ENCODE peak calls at places on chromosomes 11 and 22, in five cellular contexts. Y is DMS79 treated with DMSO at 0.1 percent for 48 hours, U is cardiac fibroblast, W is H4, A is astrocyte of the spinal cord. H is an unnamed sample.

GRCh38 chr11:93849751-93850584 is 450 bp downstream of the VSTM5 start:
- DNase-seq in U (peak), W (no peak), Y (peak), A (peak), H (no peak)

GRCh38 chr22:44085743-44086741 is 61.9 kb downstream of the PARVB start:
- DNase-seq in U (peak), W (peak), Y (peak), A (peak), H (no peak)

GRCh38 chr22:43153916-43154315 is 2.6 kb downstream of the TSPO start:
- DNase-seq in Y (no peak), W (no peak), A (no peak), U (no peak), H (no peak)

GRCh38 chr11:128711136-128711535 is 17.3 kb downstream of the FLI1 start:
- DNase-seq in W (no peak), Y (no peak), U (peak), A (peak), H (no peak)

GRCh38 chr11:36033082-36033751 is 89.4 kb downstream of the LDLRAD3 start:
- DNase-seq in A (peak), Y (no peak), W (no peak), U (no peak), H (no peak)

GRCh38 chr11:122617297-122617696 is 38.2 kb upstream of the UBASH3B start:
- DNase-seq in Y (no peak), W (no peak), U (no peak), A (no peak), H (no peak)

GRCh38 chr22:32499666-32500065 is 25.1 kb downstream of the FBXO7 start:
- DNase-seq in A (no peak), W (no peak), U (no peak), Y (no peak), H (no peak)

GRCh38 chr11:77823775-77824174 is 2.8 kb downstream of the AAMDC start:
- DNase-seq in Y (no peak), A (peak), W (no peak), U (peak), H (no peak)

GRCh38 chr11:32821517-32821916 is 8.2 kb upstream of the PRRG4 start:
- DNase-seq in W (no peak), A (no peak), U (no peak), Y (peak), H (no peak)

GRCh38 chr11:124783002-124783401 is 17.2 kb downstream of the MSANTD2 start:
- DNase-seq in W (no peak), A (no peak), U (no peak), Y (no peak), H (no peak)

GRCh38 chr22:39556970-39557811 is 13.4 kb upstream of the CACNA1I start:
- DNase-seq in Y (peak), W (no peak), A (no peak), U (peak), H (no peak)